ENCODE peak calls at places on chromosomes 11 and 22, in eight cellular contexts. One of them, this sample, is unnamed.
A peak's percentile ranks its signal among the peaks of the same experiment; 100 is the strongest.

GRCh38 chr11:67410369-67410831 is 5.1 kb upstream of the CARNS1 start:
- DNase-seq in activated CD4-positive, alpha-beta memory T cell treated with anti-CD3 and anti-CD28 coated beads for 36 hours: no peak
- DNase-seq in nephron progenitor cell: no peak
- DNase-seq in activated CD8-positive, alpha-beta T cell treated with anti-CD3 and anti-CD28 coated beads for 36 hours: no peak
- DNase-seq in caudate nucleus: peak; percentile 76
- DNase-seq in activated CD8-positive, alpha-beta memory T cell treated with anti-CD3 and anti-CD28 coated beads, Interleukin-2, amount 50 U/mL, for 48 hours: no peak
- DNase-seq in LoVo: no peak
- DNase-seq in KBM-7: no peak
- DNase-seq in this sample: no peak

GRCh38 chr22:25930710-25931353 is 188.8 kb downstream of the MYO18B start:
- DNase-seq in activated CD4-positive, alpha-beta memory T cell treated with anti-CD3 and anti-CD28 coated beads for 36 hours: no peak
- DNase-seq in nephron progenitor cell: no peak
- DNase-seq in activated CD8-positive, alpha-beta T cell treated with anti-CD3 and anti-CD28 coated beads for 36 hours: no peak
- DNase-seq in caudate nucleus: no peak
- DNase-seq in activated CD8-positive, alpha-beta memory T cell treated with anti-CD3 and anti-CD28 coated beads, Interleukin-2, amount 50 U/mL, for 48 hours: no peak
- DNase-seq in LoVo: no peak
- DNase-seq in KBM-7: no peak
- DNase-seq in this sample: no peak

GRCh38 chr22:48886604-48887393 is 940.9 kb downstream of the BRD1 start:
- DNase-seq in activated CD4-positive, alpha-beta memory T cell treated with anti-CD3 and anti-CD28 coated beads for 36 hours: no peak
- DNase-seq in nephron progenitor cell: no peak
- DNase-seq in activated CD8-positive, alpha-beta T cell treated with anti-CD3 and anti-CD28 coated beads for 36 hours: no peak
- DNase-seq in caudate nucleus: no peak
- DNase-seq in activated CD8-positive, alpha-beta memory T cell treated with anti-CD3 and anti-CD28 coated beads, Interleukin-2, amount 50 U/mL, for 48 hours: no peak
- DNase-seq in LoVo: no peak
- DNase-seq in KBM-7: no peak
- DNase-seq in this sample: no peak

GRCh38 chr11:68965901-68966868 is 14.6 kb downstream of the MRGPRD start:
- DNase-seq in activated CD4-positive, alpha-beta memory T cell treated with anti-CD3 and anti-CD28 coated beads for 36 hours: peak; percentile 10
- DNase-seq in nephron progenitor cell: no peak
- DNase-seq in activated CD8-positive, alpha-beta T cell treated with anti-CD3 and anti-CD28 coated beads for 36 hours: no peak
- DNase-seq in caudate nucleus: no peak
- DNase-seq in activated CD8-positive, alpha-beta memory T cell treated with anti-CD3 and anti-CD28 coated beads, Interleukin-2, amount 50 U/mL, for 48 hours: peak; percentile 48
- DNase-seq in LoVo: no peak
- DNase-seq in KBM-7: no peak
- DNase-seq in this sample: no peak

GRCh38 chr22:46023558-46023981 is 46.6 kb upstream of the WNT7B start:
- DNase-seq in activated CD4-positive, alpha-beta memory T cell treated with anti-CD3 and anti-CD28 coated beads for 36 hours: no peak
- DNase-seq in nephron progenitor cell: no peak
- DNase-seq in activated CD8-positive, alpha-beta T cell treated with anti-CD3 and anti-CD28 coated beads for 36 hours: no peak
- DNase-seq in caudate nucleus: no peak
- DNase-seq in activated CD8-positive, alpha-beta memory T cell treated with anti-CD3 and anti-CD28 coated beads, Interleukin-2, amount 50 U/mL, for 48 hours: no peak
- DNase-seq in LoVo: no peak
- DNase-seq in KBM-7: no peak
- DNase-seq in this sample: no peak

GRCh38 chr11:62933285-62933684 is 12.1 kb upstream of the CHRM1 start:
- DNase-seq in activated CD4-positive, alpha-beta memory T cell treated with anti-CD3 and anti-CD28 coated beads for 36 hours: no peak
- DNase-seq in nephron progenitor cell: no peak
- DNase-seq in activated CD8-positive, alpha-beta T cell treated with anti-CD3 and anti-CD28 coated beads for 36 hours: no peak
- DNase-seq in caudate nucleus: no peak
- DNase-seq in activated CD8-positive, alpha-beta memory T cell treated with anti-CD3 and anti-CD28 coated beads, Interleukin-2, amount 50 U/mL, for 48 hours: no peak
- DNase-seq in LoVo: no peak
- DNase-seq in KBM-7: no peak
- DNase-seq in this sample: no peak

GRCh38 chr22:20267441-20268288 is 453 bp downstream of the RTN4R start:
- DNase-seq in activated CD4-positive, alpha-beta memory T cell treated with anti-CD3 and anti-CD28 coated beads for 36 hours: peak; percentile 33
- DNase-seq in nephron progenitor cell: peak; percentile 46
- DNase-seq in activated CD8-positive, alpha-beta T cell treated with anti-CD3 and anti-CD28 coated beads for 36 hours: peak; percentile 40
- DNase-seq in caudate nucleus: no peak
- DNase-seq in activated CD8-positive, alpha-beta memory T cell treated with anti-CD3 and anti-CD28 coated beads, Interleukin-2, amount 50 U/mL, for 48 hours: no peak
- DNase-seq in LoVo: peak; percentile 25
- DNase-seq in KBM-7: no peak
- DNase-seq in this sample: no peak

GRCh38 chr11:110184974-110185597 is 91.9 kb downstream of the ZC3H12C start:
- DNase-seq in activated CD4-positive, alpha-beta memory T cell treated with anti-CD3 and anti-CD28 coated beads for 36 hours: no peak
- DNase-seq in nephron progenitor cell: no peak
- DNase-seq in activated CD8-positive, alpha-beta T cell treated with anti-CD3 and anti-CD28 coated beads for 36 hours: no peak
- DNase-seq in caudate nucleus: no peak
- DNase-seq in activated CD8-positive, alpha-beta memory T cell treated with anti-CD3 and anti-CD28 coated beads, Interleukin-2, amount 50 U/mL, for 48 hours: no peak
- DNase-seq in LoVo: no peak
- DNase-seq in KBM-7: no peak
- DNase-seq in this sample: no peak

GRCh38 chr22:31605851-31606585 is 56.0 kb downstream of the PISD start:
- DNase-seq in activated CD4-positive, alpha-beta memory T cell treated with anti-CD3 and anti-CD28 coated beads for 36 hours: no peak
- DNase-seq in nephron progenitor cell: no peak
- DNase-seq in activated CD8-positive, alpha-beta T cell treated with anti-CD3 and anti-CD28 coated beads for 36 hours: no peak
- DNase-seq in caudate nucleus: no peak
- DNase-seq in activated CD8-positive, alpha-beta memory T cell treated with anti-CD3 and anti-CD28 coated beads, Interleukin-2, amount 50 U/mL, for 48 hours: no peak
- DNase-seq in LoVo: no peak
- DNase-seq in KBM-7: no peak
- DNase-seq in this sample: no peak

GRCh38 chr11:78930810-78931209 is 356.1 kb upstream of the NARS2 start:
- DNase-seq in activated CD4-positive, alpha-beta memory T cell treated with anti-CD3 and anti-CD28 coated beads for 36 hours: no peak
- DNase-seq in nephron progenitor cell: no peak
- DNase-seq in activated CD8-positive, alpha-beta T cell treated with anti-CD3 and anti-CD28 coated beads for 36 hours: no peak
- DNase-seq in caudate nucleus: no peak
- DNase-seq in activated CD8-positive, alpha-beta memory T cell treated with anti-CD3 and anti-CD28 coated beads, Interleukin-2, amount 50 U/mL, for 48 hours: no peak
- DNase-seq in LoVo: no peak
- DNase-seq in KBM-7: no peak
- DNase-seq in this sample: no peak

GRCh38 chr11:33017478-33017877 is 1.8 kb downstream of the DEPDC7 start:
- DNase-seq in activated CD4-positive, alpha-beta memory T cell treated with anti-CD3 and anti-CD28 coated beads for 36 hours: no peak
- DNase-seq in nephron progenitor cell: no peak
- DNase-seq in activated CD8-positive, alpha-beta T cell treated with anti-CD3 and anti-CD28 coated beads for 36 hours: no peak
- DNase-seq in caudate nucleus: no peak
- DNase-seq in activated CD8-positive, alpha-beta memory T cell treated with anti-CD3 and anti-CD28 coated beads, Interleukin-2, amount 50 U/mL, for 48 hours: no peak
- DNase-seq in LoVo: no peak
- DNase-seq in KBM-7: no peak
- DNase-seq in this sample: no peak

This sample was measured in AML-193.